ENCODE peak calls at places on chromosome 1, in five cellular contexts. R is heart right ventricle, Q is ovary, Y is AG04450, L is thoracic aorta. W is an unnamed sample.

GRCh38 chr1:15621975-15622374 is 4.7 kb downstream of the DDI2 start:
- DNase-seq in R (no peak), L (no peak), Q (no peak), Y (no peak), W (no peak)

GRCh38 chr1:164180824-164181223 is 378.2 kb upstream of the PBX1 start:
- DNase-seq in Y (no peak), R (no peak), Q (no peak), L (no peak), W (no peak)

GRCh38 chr1:121517586-121518230 is 332.9 kb downstream of the SRGAP2C start:
- DNase-seq in Q (no peak), R (no peak), L (no peak), Y (no peak), W (no peak)

GRCh38 chr1:185015598-185015997 is 29.8 kb upstream of the RNF2 start:
- DNase-seq in L (no peak), R (no peak), Y (no peak), Q (no peak), W (no peak)

GRCh38 chr1:212899845-212900244 is 41.8 kb downstream of the FLVCR1 start:
- DNase-seq in L (no peak), R (no peak), Y (no peak), Q (no peak), W (no peak)

GRCh38 chr1:12067900-12068821 is 5.1 kb downstream of the TNFRSF8 start:
- DNase-seq in Y (peak), R (no peak), L (no peak), Q (no peak), W (no peak)

GRCh38 chr1:157168015-157168414 is 29.8 kb upstream of the ETV3 start:
- DNase-seq in Y (no peak), Q (no peak), L (no peak), R (no peak), W (no peak)

GRCh38 chr1:106836708-106837107 is 219.8 kb upstream of the PRMT6 start:
- DNase-seq in Y (no peak), Q (no peak), L (no peak), R (no peak), W (no peak)

GRCh38 chr1:116571215-116571919 is 541 bp upstream of the CD58 start:
- DNase-seq in L (no peak), Y (no peak), Q (no peak), R (no peak), W (no peak)

GRCh38 chr1:66335859-66336640 is 197.9 kb upstream of the SGIP1 start:
- DNase-seq in Y (no peak), L (peak), R (peak), Q (no peak), W (no peak)

GRCh38 chr1:38607526-38607925 is 252.0 kb downstream of the RRAGC start:
- DNase-seq in R (no peak), L (no peak), Q (no peak), Y (no peak), W (no peak)

GRCh38 chr1:226978350-226979114 is 38.4 kb downstream of the COQ8A start:
- DNase-seq in Q (no peak), Y (no peak), L (no peak), R (no peak), W (no peak)

GRCh38 chr1:224616761-224617409 is 768 bp downstream of the CNIH3 start:
- DNase-seq in L (no peak), Q (no peak), Y (no peak), R (no peak), W (no peak)

GRCh38 chr1:223487514-223488259 is 94.5 kb downstream of the CCDC185 start:
- DNase-seq in Q (no peak), R (no peak), L (no peak), Y (no peak), W (no peak)

GRCh38 chr1:23591460-23592208 is 32.3 kb upstream of the ID3 start:
- DNase-seq in R (peak), L (no peak), Y (no peak), Q (no peak), W (no peak)
- H3K4me3 ChIP-seq in R (no peak), L (no peak), Y (no peak), Q (no peak), W (no peak)

GRCh38 chr1:119001181-119002018 is 13.3 kb upstream of the TBX15 start:
- DNase-seq in R (no peak), Q (no peak), Y (no peak), L (no peak), W (no peak)
- H3K4me3 ChIP-seq in R (peak), Q (no peak), Y (no peak), L (peak), W (no peak)

GRCh38 chr1:202954057-202954745 is 3.9 kb downstream of the ADIPOR1 start:
- DNase-seq in L (no peak), Q (no peak), R (no peak), Y (no peak), W (no peak)
- H3K4me3 ChIP-seq in L (no peak), Q (no peak), R (no peak), Y (no peak), W (no peak)

GRCh38 chr1:64474639-64475038 is 4.7 kb downstream of the CACHD1 start:
- DNase-seq in Y (no peak), Q (peak), L (no peak), R (peak), W (no peak)
- H3K4me3 ChIP-seq in Y (no peak), Q (no peak), L (no peak), R (no peak), W (no peak)

DNA sequence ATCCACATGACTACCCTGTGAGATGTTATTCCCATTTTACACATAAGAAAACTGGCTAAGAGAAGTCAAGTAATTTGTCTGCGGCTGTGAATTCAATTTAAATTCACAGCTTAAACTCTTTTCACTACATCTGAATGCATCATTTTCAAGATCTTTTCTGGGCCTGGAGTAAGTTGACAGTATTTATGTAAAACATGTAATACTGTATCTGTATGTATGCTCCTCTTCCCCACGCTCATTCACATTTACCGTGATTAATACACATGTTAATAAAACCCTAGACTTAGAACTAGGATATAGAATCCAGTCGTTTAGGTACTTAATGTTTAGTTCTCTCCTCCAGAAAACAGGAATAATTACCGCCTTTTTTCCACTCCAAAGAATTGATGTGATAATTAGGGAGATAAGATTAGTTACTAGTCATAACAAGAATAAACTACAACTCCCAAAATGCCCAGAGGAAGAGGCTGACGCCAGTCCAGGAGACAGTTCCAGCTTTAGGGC is 442 bp upstream of the PPP1R12B start:
- DNase-seq in R (no peak), Q (no peak), Y (no peak), L (no peak), W (no peak)
- H3K4me3 ChIP-seq in R (no peak), Q (no peak), Y (no peak), L (peak), W (no peak)

DNA sequence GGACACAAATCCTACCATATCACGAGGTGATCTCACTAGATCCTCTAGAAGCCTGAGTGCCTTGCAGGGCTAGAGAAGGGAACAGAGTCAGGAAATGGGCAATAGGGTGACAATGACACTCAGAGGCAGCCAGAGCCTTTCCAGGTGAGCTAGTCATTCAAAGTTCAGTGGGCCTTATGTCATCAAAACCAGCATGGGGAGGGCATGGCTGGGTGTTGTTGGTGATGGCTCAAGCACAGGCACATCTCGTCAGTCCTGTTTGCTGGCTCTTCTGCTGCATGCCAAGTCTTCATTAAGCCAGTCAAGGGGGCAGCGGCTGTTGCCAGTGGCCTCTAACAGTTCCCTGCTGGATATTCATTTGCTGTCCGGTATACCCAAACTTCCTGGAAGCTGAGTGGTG is 99.6 kb upstream of the USP24 start:
- DNase-seq in L (no peak), Q (no peak), R (no peak), Y (no peak), W (no peak)
- H3K4me3 ChIP-seq in L (no peak), Q (no peak), R (no peak), Y (no peak), W (no peak)